ENCODE peak calls at places on chromosomes 11 and 22, in eight cellular contexts. A is CD4-positive, CD25-positive, alpha-beta regulatory T cell; K is heart right ventricle; P is GM10248; R is MM.1S; E is posterior cingulate gyrus; B is coronary artery; V is GM20000. L is an unnamed sample.

GRCh38 chr11:32148824-32149223 is 58.0 kb downstream of the RCN1 start:
- DNase-seq in A (no peak), K (no peak), P (no peak), R (no peak), E (no peak), B (no peak), V (no peak), L (no peak)

GRCh38 chr22:37370306-37370979 is 56.8 kb downstream of the ELFN2 start:
- DNase-seq in A (no peak), K (peak), P (no peak), R (peak), E (no peak), B (peak), V (no peak), L (peak)

GRCh38 chr11:129249351-129249750 is 57.2 kb upstream of the ARHGAP32 start:
- DNase-seq in A (no peak), K (no peak), P (no peak), R (no peak), E (no peak), B (no peak), V (no peak), L (no peak)

GRCh38 chr11:7511405-7511804 is 2.4 kb upstream of the PPFIBP2 start:
- DNase-seq in A (no peak), K (peak), P (no peak), R (peak), E (peak), B (peak), V (no peak), L (no peak)

GRCh38 chr11:75518771-75519653 is 6.7 kb downstream of the GDPD5 start:
- DNase-seq in A (no peak), K (no peak), P (no peak), R (no peak), E (no peak), B (no peak), V (no peak), L (no peak)

GRCh38 chr11:7642747-7643146 is 30.6 kb downstream of the CYB5R2 start:
- DNase-seq in A (no peak), K (no peak), P (no peak), R (no peak), E (no peak), B (no peak), V (no peak), L (no peak)

GRCh38 chr11:1762537-1763302 is 1.0 kb downstream of the CTSD start:
- DNase-seq in A (no peak), K (no peak), P (no peak), R (no peak), E (no peak), B (no peak), V (peak), L (no peak)

GRCh38 chr22:27045103-27045940 is 387.9 kb downstream of the MIAT start:
- DNase-seq in A (no peak), K (no peak), P (no peak), R (no peak), E (no peak), B (no peak), V (no peak), L (no peak)

GRCh38 chr11:13091373-13091772 is 82.3 kb downstream of the RASSF10 start:
- DNase-seq in A (no peak), K (no peak), P (no peak), R (peak), E (no peak), B (no peak), V (no peak), L (no peak)

GRCh38 chr11:10272132-10272531 is 21.9 kb downstream of the SBF2 start:
- DNase-seq in A (no peak), K (no peak), P (no peak), R (no peak), E (no peak), B (no peak), V (no peak), L (no peak)

GRCh38 chr11:114348200-114349191 is 51.8 kb downstream of the C11orf71 start:
- DNase-seq in A (peak), K (peak), P (no peak), R (peak), E (no peak), B (no peak), V (no peak), L (no peak)

GRCh38 chr11:96219981-96220623 is 122.9 kb downstream of the MAML2 start:
- DNase-seq in A (no peak), K (peak), P (no peak), R (no peak), E (no peak), B (no peak), V (no peak), L (no peak)

L was measured in cardiac septum.